ENCODE peak calls at places on chromosomes 6 and 20, in eight cellular contexts. W is fibroblast of the aortic adventitia, X is prostate gland, L is HCT116, H is GM12865, N is adrenal gland, Q is AG04450, E is kidney. P is an unnamed sample.

GRCh38 chr6:90496617-90497016 is 90.3 kb downstream of the MAP3K7 start:
- DNase-seq in W (no peak), X (no peak), L (no peak), H (no peak), N (no peak), Q (no peak), E (no peak), P (no peak)

GRCh38 chr6:144181639-144182038 is 31.3 kb downstream of the STX11 start:
- DNase-seq in W (no peak), X (no peak), L (no peak), H (no peak), N (no peak), Q (no peak), E (no peak), P (no peak)

GRCh38 chr20:18686696-18687095 is 98.8 kb downstream of the DTD1 start:
- DNase-seq in W (no peak), X (peak), L (no peak), H (no peak), N (no peak), Q (no peak), E (no peak), P (no peak)

GRCh38 chr6:48919555-48919954 is 543.5 kb downstream of the MMUT start:
- DNase-seq in W (no peak), X (no peak), L (no peak), H (no peak), N (no peak), Q (no peak), E (no peak), P (no peak)

GRCh38 chr20:41171736-41172295 is 34.5 kb downstream of the PLCG1 start:
- DNase-seq in W (no peak), X (no peak), L (no peak), H (no peak), N (peak), Q (no peak), E (no peak), P (no peak)

GRCh38 chr6:43488667-43489276 is 11.4 kb downstream of the TJAP1 start:
- DNase-seq in W (no peak), X (no peak), L (no peak), H (no peak), N (peak), Q (no peak), E (no peak), P (no peak)

GRCh38 chr6:102984360-102984759 is 1590.9 kb downstream of the GRIK2 start:
- DNase-seq in W (no peak), X (no peak), L (no peak), H (no peak), N (no peak), Q (no peak), E (no peak), P (no peak)

GRCh38 chr20:34971038-34971872 is 15.6 kb downstream of the MYH7B start:
- DNase-seq in W (no peak), X (no peak), L (no peak), H (no peak), N (no peak), Q (no peak), E (no peak), P (no peak)

GRCh38 chr6:48135352-48136084 is 24.5 kb upstream of the PTCHD4 start:
- DNase-seq in W (peak), X (no peak), L (no peak), H (no peak), N (peak), Q (no peak), E (no peak), P (no peak)

GRCh38 chr20:51095755-51096509 is 73.0 kb upstream of the KCNG1 start:
- DNase-seq in W (no peak), X (no peak), L (no peak), H (no peak), N (no peak), Q (no peak), E (no peak), P (no peak)
- TF ChIP-seq CTCF in W (no peak), X (no peak), L (no peak), H (no peak), N (no peak), Q (no peak), E (no peak), P (no peak)

DNA sequence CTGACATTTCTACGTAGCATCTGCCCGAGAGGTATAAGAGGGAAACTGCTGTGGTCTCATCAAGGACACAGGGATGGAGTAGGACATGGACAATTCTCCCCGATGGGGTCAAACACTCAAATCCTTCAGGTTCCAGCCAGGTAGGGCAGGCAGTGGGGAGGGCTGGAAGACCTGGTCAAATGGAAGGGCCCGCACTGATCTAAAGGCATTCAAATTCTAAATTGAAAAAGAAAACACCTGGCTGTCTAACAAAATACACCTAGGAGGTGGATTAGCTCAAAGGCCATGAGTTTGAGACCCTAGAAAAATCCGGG is 8.2 kb downstream of the DUSP15 start:
- DNase-seq in W (no peak), X (no peak), L (no peak), H (no peak), N (no peak), Q (no peak), E (no peak), P (no peak)
- H3K4me3 ChIP-seq in W (no peak), X (no peak), L (peak), H (no peak), N (no peak), Q (no peak), E (peak), P (no peak)

DNA sequence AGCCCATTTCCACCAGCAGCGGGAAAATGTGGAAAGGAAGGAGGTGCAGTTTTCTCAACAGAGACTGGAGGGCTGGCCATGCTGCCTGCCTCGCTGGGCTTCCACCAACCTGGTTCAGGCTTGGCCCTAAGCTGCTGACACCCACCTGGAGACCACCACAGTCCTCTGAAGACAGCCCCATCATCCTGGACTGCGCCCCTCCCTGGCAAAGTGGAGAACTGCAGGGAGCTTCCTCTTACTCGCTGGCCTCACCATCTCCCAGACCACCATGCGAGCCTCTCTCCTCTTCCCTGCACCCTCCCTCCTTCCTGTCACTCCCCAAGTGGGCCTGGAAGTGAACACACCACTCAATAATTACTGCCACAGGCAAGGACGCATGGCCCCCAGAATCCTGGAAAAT is 71.5 kb downstream of the PSMG4 start:
- DNase-seq in W (no peak), X (no peak), L (no peak), H (no peak), N (no peak), Q (no peak), E (no peak), P (no peak)
- TF ChIP-seq CTCF in W (no peak), X (no peak), L (no peak), H (no peak), N (no peak), Q (no peak), E (no peak), P (peak)

GRCh38 chr6:166552600-166552999 is 33.9 kb downstream of the RAMACL start:
- DNase-seq in W (no peak), X (no peak), L (no peak), H (no peak), N (no peak), Q (no peak), E (no peak), P (no peak)

GRCh38 chr6:166555066-166555465 is 31.4 kb downstream of the RAMACL start:
- DNase-seq in W (no peak), X (no peak), L (no peak), H (no peak), N (no peak), Q (no peak), E (no peak), P (no peak)

GRCh38 chr6:166553563-166554271 is 32.8 kb downstream of the RAMACL start:
- DNase-seq in W (peak), X (no peak), L (no peak), H (no peak), N (no peak), Q (peak), E (peak), P (no peak)

GRCh38 chr6:166556336-166556735 is 30.1 kb downstream of the RAMACL start:
- DNase-seq in W (no peak), X (no peak), L (no peak), H (no peak), N (no peak), Q (no peak), E (no peak), P (peak)

DNA sequence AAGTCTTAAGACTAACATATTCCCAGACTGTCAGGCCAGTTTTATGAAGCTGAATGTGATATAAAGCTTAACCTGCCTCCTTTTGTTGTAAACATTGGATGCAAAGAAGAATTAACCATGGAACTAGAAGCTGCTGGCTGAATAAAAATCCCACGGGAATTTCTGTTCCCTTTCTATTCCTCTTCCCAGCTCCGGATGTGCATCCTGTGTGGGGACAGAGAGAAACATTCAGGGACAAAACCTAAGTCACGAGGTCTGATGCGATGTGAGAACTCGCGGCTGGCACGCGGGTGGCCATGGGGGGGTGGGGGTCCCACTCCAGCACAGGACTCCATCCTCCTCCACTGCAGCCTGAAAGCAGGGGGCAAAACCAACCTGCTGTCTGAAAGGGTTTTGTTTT is 32.2 kb downstream of the RAMACL start:
- DNase-seq in W (no peak), X (no peak), L (no peak), H (no peak), N (no peak), Q (no peak), E (no peak), P (no peak)
- H3K4me3 ChIP-seq in W (no peak), X (no peak), L (no peak), H (no peak), N (no peak), Q (no peak), E (peak), P (no peak)